ENCODE peak calls at places on chromosomes 13 and 19, in six cellular contexts. One of them, this sample, is unnamed.

GRCh38 chr13:76455960-76456359 is 430.2 kb downstream of the KCTD12 start:
- DNase-seq in PC-3: peak
- DNase-seq in thoracic aorta: no peak
- DNase-seq in AG04449: no peak
- DNase-seq in uterus: no peak
- DNase-seq in AG04450: peak
- DNase-seq in this sample: no peak

GRCh38 chr13:43054803-43055802 is 31.7 kb downstream of the DNAJC15 start:
- DNase-seq in PC-3: peak
- DNase-seq in thoracic aorta: no peak
- DNase-seq in AG04449: peak
- DNase-seq in uterus: peak
- DNase-seq in AG04450: peak
- DNase-seq in this sample: no peak

GRCh38 chr19:41425174-41426115 is 1.7 kb downstream of the B3GNT8 start:
- DNase-seq in PC-3: no peak
- DNase-seq in thoracic aorta: no peak
- DNase-seq in AG04449: no peak
- DNase-seq in uterus: no peak
- DNase-seq in AG04450: no peak
- DNase-seq in this sample: no peak

GRCh38 chr13:101570410-101570809 is 117.9 kb downstream of the ITGBL1 start:
- DNase-seq in PC-3: peak
- DNase-seq in thoracic aorta: no peak
- DNase-seq in AG04449: no peak
- DNase-seq in uterus: no peak
- DNase-seq in AG04450: no peak
- DNase-seq in this sample: no peak

GRCh38 chr13:44703371-44703770 is 127.2 kb upstream of the TSC22D1 start:
- DNase-seq in PC-3: peak
- DNase-seq in thoracic aorta: no peak
- DNase-seq in AG04449: no peak
- DNase-seq in uterus: no peak
- DNase-seq in AG04450: no peak
- DNase-seq in this sample: peak

GRCh38 chr19:34963531-34964406 is at the start of gene ZNF792:
- DNase-seq in PC-3: peak
- DNase-seq in thoracic aorta: no peak
- DNase-seq in AG04449: no peak
- DNase-seq in uterus: peak
- DNase-seq in AG04450: peak
- DNase-seq in this sample: no peak

GRCh38 chr13:99288069-99288468 is 19.1 kb downstream of the GPR183 start:
- DNase-seq in PC-3: no peak
- DNase-seq in thoracic aorta: no peak
- DNase-seq in AG04449: no peak
- DNase-seq in uterus: no peak
- DNase-seq in AG04450: no peak
- DNase-seq in this sample: no peak

GRCh38 chr19:35430382-35431146 is 17.5 kb upstream of the FFAR2 start:
- DNase-seq in PC-3: no peak
- DNase-seq in thoracic aorta: no peak
- DNase-seq in AG04449: no peak
- DNase-seq in uterus: no peak
- DNase-seq in AG04450: no peak
- DNase-seq in this sample: no peak

GRCh38 chr19:42076375-42076944 is 494 bp downstream of the ZNF574 start:
- DNase-seq in PC-3: peak
- DNase-seq in thoracic aorta: no peak
- DNase-seq in AG04449: no peak
- DNase-seq in uterus: peak
- DNase-seq in AG04450: no peak
- DNase-seq in this sample: no peak

GRCh38 chr13:78610381-78610883 is 7.1 kb upstream of the POU4F1 start:
- DNase-seq in PC-3: peak
- DNase-seq in thoracic aorta: no peak
- DNase-seq in AG04449: no peak
- DNase-seq in uterus: no peak
- DNase-seq in AG04450: peak
- DNase-seq in this sample: no peak

GRCh38 chr13:42102961-42103688 is 54.7 kb downstream of the DGKH start:
- DNase-seq in PC-3: peak
- DNase-seq in thoracic aorta: no peak
- DNase-seq in AG04449: no peak
- DNase-seq in uterus: no peak
- DNase-seq in AG04450: no peak
- DNase-seq in this sample: no peak

GRCh38 chr13:37870895-37871550 is 1.5 kb upstream of the TRPC4 start:
- DNase-seq in PC-3: peak
- DNase-seq in thoracic aorta: no peak
- DNase-seq in AG04449: no peak
- DNase-seq in uterus: no peak
- DNase-seq in AG04450: no peak
- DNase-seq in this sample: no peak

GRCh38 chr19:44574201-44574950 is 39.0 kb upstream of the IGSF23 start:
- DNase-seq in PC-3: peak
- DNase-seq in thoracic aorta: no peak
- DNase-seq in AG04449: no peak
- DNase-seq in uterus: no peak
- DNase-seq in AG04450: no peak
- DNase-seq in this sample: no peak

GRCh38 chr13:62250501-62251175 is 835.0 kb upstream of the PCDH20 start:
- DNase-seq in PC-3: no peak
- DNase-seq in thoracic aorta: no peak
- DNase-seq in AG04449: no peak
- DNase-seq in uterus: no peak
- DNase-seq in AG04450: no peak
- DNase-seq in this sample: no peak

GRCh38 chr19:13597625-13598024 is 91.3 kb upstream of the CACNA1A start:
- DNase-seq in PC-3: peak
- DNase-seq in thoracic aorta: no peak
- DNase-seq in AG04449: peak
- DNase-seq in uterus: peak
- DNase-seq in AG04450: peak
- DNase-seq in this sample: no peak

GRCh38 chr13:25632166-25632888 is 260.6 kb downstream of the ATP8A2 start:
- DNase-seq in PC-3: no peak
- DNase-seq in thoracic aorta: no peak
- DNase-seq in AG04449: no peak
- DNase-seq in uterus: no peak
- DNase-seq in AG04450: no peak
- DNase-seq in this sample: no peak

GRCh38 chr13:72462726-72463125 is 264.7 kb downstream of the MZT1 start:
- DNase-seq in PC-3: no peak
- DNase-seq in thoracic aorta: no peak
- DNase-seq in AG04449: no peak
- DNase-seq in uterus: no peak
- DNase-seq in AG04450: no peak
- DNase-seq in this sample: no peak

GRCh38 chr13:93746589-93746988 is 520.0 kb downstream of the GPC6 start:
- DNase-seq in PC-3: no peak
- DNase-seq in thoracic aorta: no peak
- DNase-seq in AG04449: no peak
- DNase-seq in uterus: no peak
- DNase-seq in AG04450: no peak
- DNase-seq in this sample: no peak

GRCh38 chr13:53758946-53759345 is 730.3 kb downstream of the OLFM4 start:
- DNase-seq in PC-3: no peak
- DNase-seq in thoracic aorta: no peak
- DNase-seq in AG04449: no peak
- DNase-seq in uterus: no peak
- DNase-seq in AG04450: no peak
- DNase-seq in this sample: no peak

GRCh38 chr13:24076124-24076523 is 84.4 kb upstream of the SPATA13 start:
- DNase-seq in PC-3: peak
- DNase-seq in thoracic aorta: no peak
- DNase-seq in AG04449: no peak
- DNase-seq in uterus: no peak
- DNase-seq in AG04450: no peak
- DNase-seq in this sample: peak

GRCh38 chr13:87356314-87356713 is 314.9 kb upstream of the SLITRK5 start:
- DNase-seq in PC-3: no peak
- DNase-seq in thoracic aorta: no peak
- DNase-seq in AG04449: no peak
- DNase-seq in uterus: no peak
- DNase-seq in AG04450: no peak
- DNase-seq in this sample: no peak

GRCh38 chr19:1768248-1768647 is 14.9 kb downstream of the ONECUT3 start:
- DNase-seq in PC-3: no peak
- DNase-seq in thoracic aorta: no peak
- DNase-seq in AG04449: no peak
- DNase-seq in uterus: no peak
- DNase-seq in AG04450: no peak
- DNase-seq in this sample: no peak

GRCh38 chr13:72728290-72728605 is 525 bp downstream of the BORA start:
- DNase-seq in PC-3: no peak
- DNase-seq in thoracic aorta: no peak
- DNase-seq in AG04449: no peak
- DNase-seq in uterus: no peak
- DNase-seq in AG04450: no peak
- DNase-seq in this sample: no peak

GRCh38 chr13:41605319-41606285 is 148.3 kb downstream of the RGCC start:
- DNase-seq in PC-3: no peak
- DNase-seq in thoracic aorta: no peak
- DNase-seq in AG04449: no peak
- DNase-seq in uterus: no peak
- DNase-seq in AG04450: no peak
- DNase-seq in this sample: no peak

GRCh38 chr13:98297043-98297442 is 120.0 kb upstream of the RNF113B start:
- DNase-seq in PC-3: no peak
- DNase-seq in thoracic aorta: no peak
- DNase-seq in AG04449: no peak
- DNase-seq in uterus: no peak
- DNase-seq in AG04450: no peak
- DNase-seq in this sample: no peak

GRCh38 chr19:52034051-52034728 is 6.0 kb upstream of the ZNF614 start:
- DNase-seq in PC-3: no peak
- DNase-seq in thoracic aorta: no peak
- DNase-seq in AG04449: no peak
- DNase-seq in uterus: no peak
- DNase-seq in AG04450: no peak
- DNase-seq in this sample: no peak

GRCh38 chr19:40365613-40366401 is 17.3 kb downstream of the PLD3 start:
- DNase-seq in PC-3: peak
- DNase-seq in thoracic aorta: no peak
- DNase-seq in AG04449: no peak
- DNase-seq in uterus: peak
- DNase-seq in AG04450: peak
- DNase-seq in this sample: no peak
- H3K4me3 ChIP-seq in PC-3: peak
- H3K4me3 ChIP-seq in thoracic aorta: peak
- H3K4me3 ChIP-seq in AG04449: peak
- H3K4me3 ChIP-seq in uterus: peak
- H3K4me3 ChIP-seq in AG04450: peak
- H3K4me3 ChIP-seq in this sample: peak

GRCh38 chr13:29596064-29596418 is 553 bp upstream of the SLC7A1 start:
- DNase-seq in PC-3: no peak
- DNase-seq in thoracic aorta: no peak
- DNase-seq in AG04449: no peak
- DNase-seq in uterus: no peak
- DNase-seq in AG04450: no peak
- DNase-seq in this sample: no peak

GRCh38 chr13:29594310-29594709 is 1.2 kb downstream of the SLC7A1 start:
- DNase-seq in PC-3: peak
- DNase-seq in thoracic aorta: no peak
- DNase-seq in AG04449: peak
- DNase-seq in uterus: peak
- DNase-seq in AG04450: peak
- DNase-seq in this sample: peak

GRCh38 chr13:29594710-29595379 is 643 bp downstream of the SLC7A1 start:
- DNase-seq in PC-3: peak
- DNase-seq in thoracic aorta: peak
- DNase-seq in AG04449: no peak
- DNase-seq in uterus: peak
- DNase-seq in AG04450: peak
- DNase-seq in this sample: no peak

GRCh38 chr13:29597246-29597645 is 1.8 kb upstream of the SLC7A1 start:
- DNase-seq in PC-3: no peak
- DNase-seq in thoracic aorta: no peak
- DNase-seq in AG04449: no peak
- DNase-seq in uterus: no peak
- DNase-seq in AG04450: no peak
- DNase-seq in this sample: no peak

GRCh38 chr13:29595380-29596063 is at the start of gene SLC7A1:
- DNase-seq in PC-3: peak
- DNase-seq in thoracic aorta: peak
- DNase-seq in AG04449: no peak
- DNase-seq in uterus: peak
- DNase-seq in AG04450: no peak
- DNase-seq in this sample: no peak
- TF ChIP-seq CTCF in PC-3: no peak
- TF ChIP-seq CTCF in thoracic aorta: peak
- TF ChIP-seq CTCF in AG04449: no peak
- TF ChIP-seq CTCF in uterus: peak
- TF ChIP-seq CTCF in AG04450: no peak
- TF ChIP-seq CTCF in this sample: no peak

DNA sequence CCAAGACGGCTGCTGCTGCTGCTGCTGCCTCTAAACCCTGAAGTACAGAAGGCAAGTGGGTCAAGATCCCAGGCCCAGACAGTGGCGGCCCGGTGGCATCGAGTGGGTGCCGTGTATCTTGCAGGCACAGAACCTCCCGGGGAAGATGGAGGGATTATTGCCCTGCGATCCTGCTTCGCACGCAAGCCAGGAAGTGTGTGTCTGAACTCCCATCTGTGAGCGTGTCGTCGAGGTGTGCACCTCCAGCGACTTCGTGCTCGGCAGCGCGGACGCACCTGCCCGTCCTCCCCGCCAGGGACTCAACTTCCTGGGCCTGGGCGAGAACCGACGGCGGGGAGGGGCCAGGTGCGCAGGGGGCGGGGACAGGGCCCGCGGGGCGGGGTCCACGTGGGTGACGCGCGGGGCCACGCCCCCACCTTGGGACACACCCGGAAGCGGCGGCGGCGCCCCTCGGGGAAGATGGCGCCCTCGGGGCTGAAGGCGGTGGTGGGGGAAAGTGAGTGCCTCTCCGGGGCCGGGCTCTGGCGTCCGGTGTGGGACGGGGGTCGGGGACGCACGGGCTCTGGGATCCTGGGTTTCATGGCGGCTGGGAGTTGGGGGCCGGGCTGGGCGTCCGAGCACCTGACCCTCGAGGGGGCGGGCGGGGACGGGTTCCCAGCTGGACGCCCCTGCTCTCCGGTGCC is at the start of gene STXBP2:
- DNase-seq in PC-3: peak
- DNase-seq in thoracic aorta: no peak
- DNase-seq in AG04449: no peak
- DNase-seq in uterus: no peak
- DNase-seq in AG04450: no peak
- DNase-seq in this sample: no peak
- H3K4me3 ChIP-seq in PC-3: peak
- H3K4me3 ChIP-seq in thoracic aorta: peak
- H3K4me3 ChIP-seq in AG04449: peak
- H3K4me3 ChIP-seq in uterus: peak
- H3K4me3 ChIP-seq in AG04450: peak
- H3K4me3 ChIP-seq in this sample: peak

GRCh38 chr13:81957121-81957520 is 1616.2 kb upstream of the SPRY2 start:
- DNase-seq in PC-3: no peak
- DNase-seq in thoracic aorta: no peak
- DNase-seq in AG04449: no peak
- DNase-seq in uterus: no peak
- DNase-seq in AG04450: no peak
- DNase-seq in this sample: no peak
- TF ChIP-seq CTCF in PC-3: peak
- TF ChIP-seq CTCF in thoracic aorta: no peak
- TF ChIP-seq CTCF in AG04449: no peak
- TF ChIP-seq CTCF in uterus: no peak
- TF ChIP-seq CTCF in AG04450: no peak
- TF ChIP-seq CTCF in this sample: peak

This sample was measured in epithelial cell of proximal tubule.